ENCODE peak calls at places on chromosomes 4 and X, in six cellular contexts. C is mammary epithelial cell, P is LNCaP clone FGC, T is glutamatergic neuron, A is prostate gland, G is fibroblast of pulmonary artery. X is an unnamed sample.

GRCh38 chrX:46913710-46914109 is 1.5 kb downstream of the JADE3 start:
- DNase-seq in C (peak), P (peak), T (no peak), A (peak), G (peak), X (no peak)

GRCh38 chr4:111678908-111679307 is 466.3 kb upstream of the FAM241A start:
- DNase-seq in C (no peak), P (no peak), T (no peak), A (no peak), G (no peak), X (no peak)

GRCh38 chrX:57104921-57105398 is 16.4 kb downstream of the SPIN2B start:
- DNase-seq in C (no peak), P (no peak), T (no peak), A (no peak), G (no peak), X (no peak)

GRCh38 chr4:54840992-54841768 is 183.4 kb downstream of the KIT start:
- DNase-seq in C (no peak), P (no peak), T (no peak), A (no peak), G (peak), X (no peak)

GRCh38 chr4:107751670-107752069 is 31.6 kb upstream of the PAPSS1 start:
- DNase-seq in C (no peak), P (no peak), T (no peak), A (no peak), G (no peak), X (no peak)

GRCh38 chr4:128854433-128854832 is 44.9 kb downstream of the JADE1 start:
- DNase-seq in C (no peak), P (no peak), T (no peak), A (no peak), G (peak), X (no peak)

GRCh38 chrX:103831342-103831802 is 685 bp downstream of the RAB9B start:
- DNase-seq in C (no peak), P (no peak), T (no peak), A (no peak), G (peak), X (no peak)

GRCh38 chr4:153555730-153556440 is 89.7 kb downstream of the TMEM131L start:
- DNase-seq in C (no peak), P (no peak), T (no peak), A (peak), G (peak), X (no peak)

GRCh38 chrX:132017431-132018185 is 5.5 kb upstream of the STK26 start:
- DNase-seq in C (no peak), P (no peak), T (no peak), A (no peak), G (no peak), X (no peak)

GRCh38 chr4:177484613-177485021 is 42.4 kb upstream of the AGA start:
- DNase-seq in C (peak), P (no peak), T (no peak), A (no peak), G (peak), X (no peak)

GRCh38 chrX:39648548-39649254 is 449.1 kb downstream of the BCOR start:
- DNase-seq in C (no peak), P (no peak), T (no peak), A (no peak), G (no peak), X (no peak)

GRCh38 chr4:169238445-169238844 is 32.3 kb downstream of the SH3RF1 start:
- DNase-seq in C (peak), P (no peak), T (no peak), A (no peak), G (peak), X (no peak)

GRCh38 chrX:131397891-131398290 is 108.8 kb upstream of the IGSF1 start:
- DNase-seq in C (no peak), P (no peak), T (no peak), A (no peak), G (no peak), X (no peak)

GRCh38 chr4:52713456-52713937 is 37.7 kb downstream of the ERVMER34-1 start:
- DNase-seq in C (no peak), P (no peak), T (no peak), A (no peak), G (no peak), X (no peak)

GRCh38 chr4:79598801-79599200 is 190.8 kb upstream of the GK2 start:
- DNase-seq in C (no peak), P (no peak), T (no peak), A (peak), G (no peak), X (no peak)

GRCh38 chr4:76709454-76709853 is 188.5 kb downstream of the SOWAHB start:
- DNase-seq in C (no peak), P (no peak), T (no peak), A (no peak), G (no peak), X (no peak)

GRCh38 chr4:60657041-60657440 is 543.1 kb upstream of the ADGRL3 start:
- DNase-seq in C (peak), P (no peak), T (no peak), A (no peak), G (no peak), X (no peak)

GRCh38 chr4:174170091-174170490 is 113.4 kb downstream of the FBXO8 start:
- DNase-seq in C (no peak), P (no peak), T (no peak), A (no peak), G (no peak), X (no peak)

GRCh38 chrX:40434947-40435346 is 145.8 kb upstream of the ATP6AP2 start:
- DNase-seq in C (no peak), P (no peak), T (peak), A (peak), G (peak), X (peak)

GRCh38 chrX:39808471-39808917 is 289.3 kb downstream of the BCOR start:
- DNase-seq in C (peak), P (no peak), T (no peak), A (no peak), G (peak), X (no peak)

GRCh38 chrX:110795645-110796510 is at the start of gene CHRDL1:
- DNase-seq in C (no peak), P (no peak), T (peak), A (peak), G (no peak), X (peak)

GRCh38 chr4:173301518-173302201 is 32.5 kb downstream of the HMGB2 start:
- DNase-seq in C (no peak), P (no peak), T (no peak), A (no peak), G (peak), X (no peak)

GRCh38 chr4:102036619-102037376 is 246.3 kb downstream of the BANK1 start:
- DNase-seq in C (no peak), P (peak), T (no peak), A (peak), G (peak), X (no peak)

GRCh38 chr4:122755675-122756074 is 23.2 kb downstream of the BBS12 start:
- DNase-seq in C (no peak), P (no peak), T (no peak), A (no peak), G (no peak), X (no peak)

GRCh38 chr4:122758033-122758432 is 25.5 kb downstream of the BBS12 start:
- DNase-seq in C (no peak), P (no peak), T (no peak), A (no peak), G (peak), X (no peak)

GRCh38 chr4:122762520-122762919 is 30.0 kb downstream of the BBS12 start:
- DNase-seq in C (no peak), P (no peak), T (no peak), A (no peak), G (no peak), X (no peak)

GRCh38 chr4:122762966-122763716 is 30.6 kb downstream of the BBS12 start:
- DNase-seq in C (no peak), P (no peak), T (no peak), A (no peak), G (no peak), X (no peak)

GRCh38 chr4:122759639-122760310 is 27.3 kb downstream of the BBS12 start:
- DNase-seq in C (no peak), P (no peak), T (no peak), A (no peak), G (peak), X (no peak)
- TF ChIP-seq CTCF in C (peak), P (no peak), T (peak), A (no peak), G (peak), X (peak)

DNA sequence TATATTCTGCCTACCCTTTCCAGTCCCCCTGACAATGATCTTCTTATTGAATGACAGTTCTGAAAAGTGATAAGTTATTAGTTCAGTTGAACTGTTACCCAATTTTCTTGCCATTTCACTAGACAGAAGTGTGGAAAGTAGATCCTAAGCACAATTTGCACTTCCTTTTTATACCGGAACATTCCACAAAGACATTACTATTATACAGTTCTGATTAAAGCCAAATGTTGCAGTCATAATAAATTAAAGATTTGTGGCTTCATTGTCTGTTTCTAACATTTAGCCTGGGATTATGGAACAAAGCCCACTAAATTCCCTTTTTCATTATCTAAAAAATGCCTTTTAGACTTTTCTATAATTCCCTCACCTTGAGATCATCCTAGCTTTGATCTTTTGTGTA is 13.8 kb downstream of the SH3BGRL start:
- DNase-seq in C (no peak), P (no peak), T (no peak), A (no peak), G (no peak), X (no peak)
- TF ChIP-seq CTCF in C (no peak), P (no peak), T (no peak), A (no peak), G (no peak), X (no peak)

GRCh38 chr4:156378053-156378665 is 424.5 kb upstream of the CTSO start:
- DNase-seq in C (peak), P (no peak), T (no peak), A (no peak), G (peak), X (no peak)
- TF ChIP-seq CTCF in C (peak), P (peak), T (peak), A (no peak), G (peak), X (peak)

DNA sequence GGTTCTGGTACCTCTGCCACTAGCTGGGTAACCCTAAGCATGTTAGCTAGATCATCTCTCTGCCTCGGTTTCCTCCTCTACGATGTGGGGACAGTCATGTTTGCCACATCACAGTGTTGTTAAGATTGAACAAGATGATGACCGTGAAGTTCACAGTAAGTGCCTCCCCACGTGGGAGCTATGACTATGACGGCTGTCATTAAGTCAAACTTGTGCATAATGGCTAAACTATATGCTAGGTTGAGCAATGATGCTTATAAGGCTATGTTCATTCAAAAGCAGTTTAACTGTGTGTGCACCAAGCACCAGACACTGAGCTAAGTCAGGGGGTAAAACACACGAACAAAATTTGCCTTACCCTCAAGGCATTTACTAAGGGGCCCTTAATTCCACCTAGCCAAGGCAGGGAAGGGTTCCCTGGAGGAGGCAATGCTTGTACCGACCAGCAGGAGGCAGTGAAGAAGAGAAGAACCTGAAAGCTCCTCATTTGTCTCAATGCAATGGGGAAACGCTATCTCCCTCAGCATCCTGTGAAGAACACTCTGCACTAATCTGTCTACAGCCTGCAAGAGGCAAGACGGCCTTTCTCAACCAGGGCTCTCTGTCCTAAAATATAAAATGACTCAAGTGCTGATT is 52.9 kb downstream of the MAP7D2 start:
- DNase-seq in C (peak), P (no peak), T (no peak), A (no peak), G (no peak), X (no peak)
- TF ChIP-seq CTCF in C (peak), P (no peak), T (no peak), A (no peak), G (peak), X (peak)

GRCh38 chr4:144615182-144615581 is 30.8 kb upstream of the HHIP start:
- DNase-seq in C (peak), P (no peak), T (no peak), A (no peak), G (peak), X (no peak)

GRCh38 chr4:144611850-144612249 is 34.1 kb upstream of the HHIP start:
- DNase-seq in C (peak), P (no peak), T (peak), A (no peak), G (peak), X (peak)
- TF ChIP-seq CTCF in C (peak), P (no peak), T (peak), A (no peak), G (peak), X (peak)

X was measured in neural crest cell.